ENCODE peak calls at places on chromosomes 13 and 19, in ten cellular contexts. G is endothelial cell of umbilical vein, K is upper lobe of left lung, T is spleen, Q is SK-N-SH, P is HepG2, F is GM23338, V is prostate gland, S is HCT116, B is stomach. N is an unnamed sample.

GRCh38 chr13:79393564-79394249 is 12.3 kb downstream of the RBM26 start:
- DNase-seq in G (peak; percentile 83), K (peak; percentile 68), T (peak; percentile 84), Q (no peak), P (peak; percentile 93), F (no peak), V (no peak), S (no peak), B (peak; percentile 80), N (no peak)

GRCh38 chr19:44476559-44477408 is 23.5 kb downstream of the ZNF180 start:
- DNase-seq in G (peak; percentile 8), K (no peak), T (no peak), Q (no peak), P (peak; percentile 16), F (peak; percentile 46), V (no peak), S (no peak), B (no peak), N (no peak)

GRCh38 chr13:107205318-107206112 is 637.6 kb upstream of the ARGLU1 start:
- DNase-seq in G (peak; percentile 71), K (peak; percentile 70), T (peak; percentile 87), Q (peak; percentile 71), P (peak; percentile 31), F (peak; percentile 75), V (peak; percentile 29), S (no peak), B (peak; percentile 77), N (peak; percentile 62)

GRCh38 chr19:38849746-38850230 is at the start of gene HNRNPL:
- DNase-seq in G (no peak), K (peak; percentile 99), T (peak; percentile 99), Q (peak; percentile 96), P (no peak), F (no peak), V (no peak), S (no peak), B (peak; percentile 99), N (peak; percentile 100)

GRCh38 chr19:29523568-29523967 is 2.2 kb upstream of the VSTM2B start:
- DNase-seq in G (no peak), K (no peak), T (peak; percentile 25), Q (no peak), P (no peak), F (no peak), V (no peak), S (no peak), B (no peak), N (no peak)

GRCh38 chr19:39546599-39546998 is 6.6 kb upstream of the EID2 start:
- DNase-seq in G (no peak), K (no peak), T (no peak), Q (no peak), P (no peak), F (peak; percentile 39), V (no peak), S (no peak), B (no peak), N (no peak)

GRCh38 chr19:32901504-32902161 is 32.1 kb upstream of the SLC7A9 start:
- DNase-seq in G (no peak), K (no peak), T (no peak), Q (no peak), P (no peak), F (peak; percentile 18), V (no peak), S (no peak), B (no peak), N (no peak)

GRCh38 chr19:35349614-35350521 is 2.2 kb downstream of the FFAR1 start:
- DNase-seq in G (no peak), K (peak; percentile 18), T (peak; percentile 82), Q (no peak), P (no peak), F (no peak), V (no peak), S (no peak), B (no peak), N (peak; percentile 34)

GRCh38 chr19:55474269-55475265 is 1.9 kb upstream of the ZNF628 start:
- DNase-seq in G (no peak), K (no peak), T (no peak), Q (no peak), P (no peak), F (no peak), V (no peak), S (no peak), B (no peak), N (no peak)

GRCh38 chr13:46866150-46866549 is 30.7 kb downstream of the HTR2A start:
- DNase-seq in G (no peak), K (peak; percentile 90), T (no peak), Q (peak; percentile 21), P (peak; percentile 4), F (peak; percentile 15), V (no peak), S (no peak), B (no peak), N (no peak)

GRCh38 chr13:67123165-67123564 is 107.0 kb downstream of the PCDH9 start:
- DNase-seq in G (peak; percentile 49), K (no peak), T (no peak), Q (no peak), P (no peak), F (no peak), V (no peak), S (no peak), B (peak; percentile 34), N (no peak)

GRCh38 chr19:6041991-6042421 is 64.1 kb upstream of the RANBP3 start:
- DNase-seq in G (no peak), K (no peak), T (no peak), Q (no peak), P (no peak), F (no peak), V (no peak), S (no peak), B (no peak), N (peak; percentile 33)

GRCh38 chr19:48866692-48867091 is 1.7 kb downstream of the PLEKHA4 start:
- DNase-seq in G (no peak), K (no peak), T (no peak), Q (no peak), P (no peak), F (no peak), V (no peak), S (no peak), B (no peak), N (no peak)

GRCh38 chr19:14410775-14411134 is 8.4 kb downstream of the DDX39A start:
- DNase-seq in G (no peak), K (no peak), T (peak; percentile 81), Q (no peak), P (no peak), F (no peak), V (no peak), S (no peak), B (no peak), N (no peak)

GRCh38 chr13:26991508-26992181 is 180.0 kb downstream of the USP12 start:
- DNase-seq in G (no peak), K (peak; percentile 48), T (no peak), Q (no peak), P (peak; percentile 97), F (no peak), V (no peak), S (no peak), B (peak; percentile 63), N (no peak)

GRCh38 chr19:43524922-43525835 is 1.8 kb downstream of the ETHE1 start:
- DNase-seq in G (peak; percentile 51), K (peak; percentile 91), T (no peak), Q (no peak), P (peak; percentile 87), F (peak; percentile 74), V (peak; percentile 66), S (peak; percentile 57), B (peak; percentile 65), N (peak; percentile 78)

GRCh38 chr13:73365681-73366080 is 306.9 kb downstream of the KLF5 start:
- DNase-seq in G (no peak), K (no peak), T (no peak), Q (no peak), P (no peak), F (peak; percentile 24), V (no peak), S (no peak), B (no peak), N (no peak)

GRCh38 chr13:40113644-40114304 is 458.3 kb downstream of the COG6 start:
- DNase-seq in G (no peak), K (no peak), T (no peak), Q (no peak), P (no peak), F (no peak), V (no peak), S (no peak), B (no peak), N (no peak)

GRCh38 chr13:27128825-27129627 is 42.6 kb downstream of the USP12 start:
- DNase-seq in G (no peak), K (no peak), T (no peak), Q (no peak), P (no peak), F (no peak), V (no peak), S (no peak), B (no peak), N (no peak)

GRCh38 chr13:99855516-99855915 is 116.1 kb downstream of the ZIC5 start:
- DNase-seq in G (no peak), K (no peak), T (no peak), Q (no peak), P (no peak), F (no peak), V (no peak), S (no peak), B (no peak), N (no peak)
- TF ChIP-seq POLR2AphosphoS5 in G (no peak), K (no peak), T (no peak), Q (no peak), P (no peak), F (no peak), V (no peak), S (no peak), B (no peak), N (no peak)

GRCh38 chr13:30329009-30329585 is 21.7 kb upstream of the KATNAL1 start:
- DNase-seq in G (no peak), K (no peak), T (no peak), Q (no peak), P (no peak), F (no peak), V (no peak), S (no peak), B (no peak), N (no peak)
- H3K27me3 ChIP-seq in G (peaks cover 3% of the 10 kb centered on the region), K (no peaks in the 10 kb centered on the region), T (no peaks in the 10 kb centered on the region), Q (no peaks in the 10 kb centered on the region), P (no peaks in the 10 kb centered on the region), F (no peaks in the 10 kb centered on the region), V (no peaks in the 10 kb centered on the region), S (no peaks in the 10 kb centered on the region), B (no peaks in the 10 kb centered on the region), N (no peaks in the 10 kb centered on the region)

DNA sequence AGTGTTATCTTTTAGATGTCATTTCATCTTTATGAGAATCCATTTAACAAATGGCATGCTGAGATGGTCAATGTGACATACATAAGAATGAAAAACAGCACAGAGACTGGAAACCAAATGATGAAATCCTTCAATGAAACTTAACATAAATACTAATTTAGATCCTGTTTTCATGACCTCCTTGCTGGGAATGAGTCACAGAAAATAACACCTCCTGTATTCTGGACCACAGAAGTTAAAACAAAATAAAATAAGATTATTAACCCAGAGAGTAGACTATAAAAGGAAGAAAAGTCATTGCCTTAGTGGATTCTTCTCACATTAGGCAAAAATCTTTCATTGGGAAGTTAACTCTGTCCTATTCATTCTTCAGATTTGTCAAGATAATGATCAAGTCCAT is 1.6 kb downstream of the DIAPH3 start:
- DNase-seq in G (peak; percentile 44), K (no peak), T (no peak), Q (no peak), P (no peak), F (no peak), V (no peak), S (no peak), B (no peak), N (no peak)
- H3K4me3 ChIP-seq in G (peak overlapping the region; percentile 22), K (no peak overlapping the region), T (no peak overlapping the region), Q (no peak overlapping the region), P (no peak overlapping the region), F (peak overlapping the region; percentile 76), V (no peak overlapping the region), S (no peak overlapping the region), B (no peak overlapping the region), N (no peak overlapping the region)

GRCh38 chr19:7226749-7227148 is 67.5 kb downstream of the INSR start:
- DNase-seq in G (no peak), K (no peak), T (no peak), Q (no peak), P (no peak), F (no peak), V (no peak), S (no peak), B (no peak), N (no peak)
- TF ChIP-seq POLR2AphosphoS5 in G (no peak), K (no peak), T (no peak), Q (no peak), P (no peak), F (no peak), V (no peak), S (no peak), B (no peak), N (no peak)